ENCODE peak calls at places on chromosomes 6 and 20, in ten cellular contexts. F, P, L, U, W, E, S, Y, V and K are unnamed samples.

GRCh38 chr20:50595988-50596693 is 86.0 kb downstream of the PTPN1 start:
- DNase-seq in F (no peak), P (no peak), L (no peak), U (no peak), W (no peak), E (no peak), S (no peak), Y (no peak), V (no peak), K (no peak)

GRCh38 chr6:38432479-38432878 is 207.2 kb downstream of the BTBD9 start:
- DNase-seq in F (no peak), P (no peak), L (peak), U (no peak), W (no peak), E (no peak), S (no peak), Y (no peak), V (no peak), K (no peak)

GRCh38 chr6:72741083-72741482 is 119.2 kb downstream of the KCNQ5 start:
- DNase-seq in F (no peak), P (no peak), L (no peak), U (no peak), W (no peak), E (no peak), S (no peak), Y (no peak), V (no peak), K (no peak)

GRCh38 chr6:143410859-143411270 is 39.6 kb downstream of the ADAT2 start:
- DNase-seq in F (peak), P (no peak), L (peak), U (peak), W (no peak), E (no peak), S (no peak), Y (no peak), V (no peak), K (no peak)

GRCh38 chr6:170074435-170074834 is 216.4 kb downstream of the DLL1 start:
- DNase-seq in F (no peak), P (no peak), L (no peak), U (no peak), W (no peak), E (no peak), S (peak), Y (no peak), V (peak), K (no peak)

GRCh38 chr6:97186416-97186999 is 96.5 kb downstream of the MMS22L start:
- DNase-seq in F (peak), P (peak), L (peak), U (peak), W (peak), E (peak), S (peak), Y (peak), V (peak), K (peak)

GRCh38 chr6:38262041-38262440 is 377.7 kb downstream of the BTBD9 start:
- DNase-seq in F (peak), P (no peak), L (peak), U (peak), W (no peak), E (no peak), S (no peak), Y (no peak), V (no peak), K (no peak)

GRCh38 chr20:19531446-19531845 is 226.6 kb upstream of the RIN2 start:
- DNase-seq in F (no peak), P (no peak), L (no peak), U (no peak), W (no peak), E (no peak), S (no peak), Y (no peak), V (no peak), K (no peak)

GRCh38 chr20:57897156-57897874 is 187.5 kb upstream of the PMEPA1 start:
- DNase-seq in F (no peak), P (no peak), L (no peak), U (no peak), W (no peak), E (no peak), S (no peak), Y (no peak), V (no peak), K (no peak)

GRCh38 chr6:98669371-98669770 is 165.0 kb upstream of the POU3F2 start:
- DNase-seq in F (no peak), P (no peak), L (no peak), U (no peak), W (no peak), E (no peak), S (no peak), Y (no peak), V (no peak), K (no peak)

GRCh38 chr6:90708410-90708809 is 121.5 kb upstream of the MAP3K7 start:
- DNase-seq in F (no peak), P (no peak), L (no peak), U (no peak), W (no peak), E (no peak), S (no peak), Y (no peak), V (no peak), K (no peak)

GRCh38 chr20:45111799-45112471 is 3.0 kb downstream of the WFDC5 start:
- DNase-seq in F (no peak), P (no peak), L (no peak), U (peak), W (no peak), E (no peak), S (no peak), Y (peak), V (no peak), K (peak)

GRCh38 chr20:52251827-52252226 is 60.2 kb upstream of the ZFP64 start:
- DNase-seq in F (no peak), P (no peak), L (no peak), U (no peak), W (no peak), E (no peak), S (no peak), Y (no peak), V (no peak), K (no peak)

GRCh38 chr6:156890627-156891300 is 113.6 kb downstream of the ARID1B start:
- DNase-seq in F (peak), P (no peak), L (peak), U (peak), W (no peak), E (no peak), S (no peak), Y (no peak), V (no peak), K (no peak)

GRCh38 chr20:14633507-14633906 is 296.1 kb upstream of the FLRT3 start:
- DNase-seq in F (no peak), P (no peak), L (no peak), U (no peak), W (no peak), E (no peak), S (no peak), Y (no peak), V (no peak), K (no peak)

GRCh38 chr6:168128006-168128630 is 49.1 kb upstream of the FRMD1 start:
- DNase-seq in F (no peak), P (peak), L (no peak), U (no peak), W (no peak), E (no peak), S (peak), Y (no peak), V (no peak), K (no peak)

GRCh38 chr6:3377536-3378397 is 79.1 kb downstream of the SLC22A23 start:
- DNase-seq in F (no peak), P (no peak), L (no peak), U (no peak), W (no peak), E (no peak), S (no peak), Y (no peak), V (no peak), K (no peak)

GRCh38 chr6:102075539-102075938 is 682.0 kb downstream of the GRIK2 start:
- DNase-seq in F (peak), P (no peak), L (no peak), U (no peak), W (no peak), E (no peak), S (no peak), Y (no peak), V (no peak), K (peak)

GRCh38 chr6:161748535-161749386 is 474.9 kb upstream of the AGPAT4 start:
- DNase-seq in F (no peak), P (no peak), L (no peak), U (peak), W (peak), E (peak), S (no peak), Y (peak), V (peak), K (peak)

GRCh38 chr6:56790424-56790823 is 147.7 kb upstream of the DST start:
- DNase-seq in F (no peak), P (no peak), L (no peak), U (no peak), W (no peak), E (no peak), S (no peak), Y (no peak), V (no peak), K (no peak)

GRCh38 chr6:143268439-143268838 is 182.1 kb downstream of the ADAT2 start:
- DNase-seq in F (no peak), P (no peak), L (no peak), U (no peak), W (no peak), E (no peak), S (no peak), Y (no peak), V (no peak), K (no peak)

GRCh38 chr6:32085759-32086458 is 23.2 kb downstream of the TNXB start:
- DNase-seq in F (no peak), P (peak), L (no peak), U (no peak), W (no peak), E (no peak), S (no peak), Y (peak), V (no peak), K (no peak)

GRCh38 chr20:37158248-37158647 is 20.9 kb upstream of the RPN2 start:
- DNase-seq in F (no peak), P (no peak), L (no peak), U (no peak), W (no peak), E (no peak), S (no peak), Y (no peak), V (no peak), K (no peak)

GRCh38 chr6:136991614-136992013 is 53.2 kb downstream of the IL20RA start:
- DNase-seq in F (no peak), P (no peak), L (no peak), U (no peak), W (no peak), E (no peak), S (no peak), Y (peak), V (no peak), K (no peak)

GRCh38 chr6:130632897-130633296 is 194.3 kb upstream of the SMLR1 start:
- DNase-seq in F (no peak), P (no peak), L (no peak), U (no peak), W (no peak), E (no peak), S (no peak), Y (no peak), V (no peak), K (no peak)

GRCh38 chr20:34680586-34680985 is 3.7 kb upstream of the PIGU start:
- DNase-seq in F (peak), P (no peak), L (peak), U (peak), W (no peak), E (no peak), S (no peak), Y (peak), V (no peak), K (no peak)

GRCh38 chr6:170093658-170094596 is 197.0 kb downstream of the DLL1 start:
- DNase-seq in F (no peak), P (no peak), L (no peak), U (no peak), W (no peak), E (no peak), S (peak), Y (no peak), V (no peak), K (no peak)

GRCh38 chr6:33410711-33411631 is at the start of gene PHF1:
- DNase-seq in F (peak), P (no peak), L (peak), U (peak), W (peak), E (no peak), S (no peak), Y (no peak), V (peak), K (no peak)
- TF ChIP-seq CTCF in F (no peak), P (peak), L (no peak), U (no peak), W (no peak), E (no peak), S (no peak), Y (no peak), V (no peak), K (no peak)

GRCh38 chr6:14763616-14764015 is 482.3 kb upstream of the JARID2 start:
- DNase-seq in F (no peak), P (no peak), L (no peak), U (no peak), W (no peak), E (no peak), S (no peak), Y (no peak), V (no peak), K (no peak)

GRCh38 chr6:14765753-14766152 is 480.1 kb upstream of the JARID2 start:
- DNase-seq in F (no peak), P (no peak), L (no peak), U (no peak), W (no peak), E (no peak), S (no peak), Y (peak), V (no peak), K (no peak)

GRCh38 chr6:14765106-14765505 is 480.8 kb upstream of the JARID2 start:
- DNase-seq in F (peak), P (no peak), L (peak), U (peak), W (no peak), E (no peak), S (no peak), Y (peak), V (no peak), K (no peak)

GRCh38 chr6:14762077-14762476 is 483.8 kb upstream of the JARID2 start:
- DNase-seq in F (no peak), P (no peak), L (no peak), U (no peak), W (no peak), E (no peak), S (no peak), Y (no peak), V (no peak), K (no peak)

DNA sequence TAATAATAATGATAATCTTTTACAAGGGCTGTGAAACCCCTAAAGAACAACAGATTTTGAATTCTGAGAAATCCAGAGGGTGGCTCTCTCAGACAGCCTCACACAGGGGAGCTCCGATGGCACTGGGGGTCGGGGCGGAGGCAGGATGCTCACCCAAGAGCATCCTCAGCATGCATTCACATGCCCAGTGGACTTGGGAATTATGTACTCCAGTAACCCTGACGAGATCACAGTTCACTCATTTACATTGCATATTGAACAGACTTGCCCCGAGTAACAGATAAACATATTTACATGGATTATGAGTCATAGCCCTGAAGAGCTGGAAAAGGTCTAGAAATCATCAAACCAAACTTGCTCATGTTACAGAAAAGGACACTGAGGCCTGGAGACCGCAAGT is 482.7 kb upstream of the JARID2 start:
- DNase-seq in F (peak), P (no peak), L (peak), U (peak), W (no peak), E (no peak), S (no peak), Y (no peak), V (no peak), K (no peak)
- TF ChIP-seq CTCF in F (no peak), P (no peak), L (no peak), U (no peak), W (no peak), E (no peak), S (no peak), Y (no peak), V (no peak), K (no peak)

DNA sequence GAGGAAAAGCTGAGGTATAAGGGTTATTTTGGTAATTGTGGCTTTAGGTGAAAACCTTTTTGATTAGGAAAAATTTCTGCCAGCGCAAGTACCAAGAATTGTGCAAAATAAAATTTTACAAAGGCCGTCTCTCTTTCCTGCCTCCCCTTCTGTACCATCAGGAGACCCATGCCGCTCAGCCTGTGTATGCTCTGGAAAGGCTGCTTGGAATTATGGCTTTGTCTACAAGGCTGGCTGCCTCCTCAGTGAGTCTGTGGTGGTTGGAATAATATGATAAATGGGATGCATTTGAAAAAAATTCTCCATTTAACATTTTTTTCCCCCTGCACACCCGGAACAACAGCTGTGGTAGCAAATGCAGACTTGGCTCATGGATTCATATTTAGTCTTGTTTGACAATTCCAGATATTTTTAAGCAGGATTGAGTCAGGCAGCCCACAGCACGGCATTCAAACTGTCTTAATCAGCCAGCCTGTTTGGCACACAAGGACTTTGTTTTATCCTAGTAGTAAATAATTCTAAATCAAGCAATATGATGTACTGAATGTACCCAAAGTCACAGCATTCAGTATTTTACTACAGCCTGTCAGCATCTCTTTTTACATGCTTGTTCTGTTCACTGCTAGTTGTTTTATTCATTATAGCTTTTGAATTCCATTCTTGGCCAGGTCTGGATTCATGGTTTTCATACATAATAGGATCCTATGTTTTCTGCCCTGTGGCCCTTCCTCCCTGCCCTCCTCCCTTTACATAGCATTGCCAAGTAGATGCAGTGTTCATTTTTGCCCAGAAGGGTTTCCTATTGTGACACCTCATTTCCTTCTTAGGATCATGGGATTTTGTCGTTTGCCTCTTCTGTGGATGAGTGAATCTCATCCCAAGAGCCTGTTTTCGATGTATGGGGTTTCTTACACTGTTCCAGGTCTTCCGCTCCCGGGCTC is 68.0 kb downstream of the LRRC1 start:
- DNase-seq in F (peak), P (no peak), L (peak), U (peak), W (no peak), E (no peak), S (no peak), Y (no peak), V (peak), K (no peak)
- TF ChIP-seq CTCF in F (peak), P (no peak), L (no peak), U (no peak), W (no peak), E (no peak), S (no peak), Y (no peak), V (no peak), K (no peak)

GRCh38 chr6:127587875-127588274 is 10.9 kb downstream of the C6orf58 start:
- DNase-seq in F (no peak), P (no peak), L (no peak), U (no peak), W (no peak), E (no peak), S (no peak), Y (no peak), V (no peak), K (no peak)
- TF ChIP-seq CTCF in F (no peak), P (no peak), L (no peak), U (no peak), W (no peak), E (no peak), S (no peak), Y (no peak), V (no peak), K (no peak)

GRCh38 chr20:63101781-63102719 is 95.3 kb upstream of the BHLHE23 start:
- DNase-seq in F (peak), P (peak), L (peak), U (peak), W (no peak), E (peak), S (peak), Y (no peak), V (peak), K (no peak)
- TF ChIP-seq CTCF in F (no peak), P (no peak), L (no peak), U (no peak), W (no peak), E (no peak), S (no peak), Y (no peak), V (no peak), K (no peak)

DNA sequence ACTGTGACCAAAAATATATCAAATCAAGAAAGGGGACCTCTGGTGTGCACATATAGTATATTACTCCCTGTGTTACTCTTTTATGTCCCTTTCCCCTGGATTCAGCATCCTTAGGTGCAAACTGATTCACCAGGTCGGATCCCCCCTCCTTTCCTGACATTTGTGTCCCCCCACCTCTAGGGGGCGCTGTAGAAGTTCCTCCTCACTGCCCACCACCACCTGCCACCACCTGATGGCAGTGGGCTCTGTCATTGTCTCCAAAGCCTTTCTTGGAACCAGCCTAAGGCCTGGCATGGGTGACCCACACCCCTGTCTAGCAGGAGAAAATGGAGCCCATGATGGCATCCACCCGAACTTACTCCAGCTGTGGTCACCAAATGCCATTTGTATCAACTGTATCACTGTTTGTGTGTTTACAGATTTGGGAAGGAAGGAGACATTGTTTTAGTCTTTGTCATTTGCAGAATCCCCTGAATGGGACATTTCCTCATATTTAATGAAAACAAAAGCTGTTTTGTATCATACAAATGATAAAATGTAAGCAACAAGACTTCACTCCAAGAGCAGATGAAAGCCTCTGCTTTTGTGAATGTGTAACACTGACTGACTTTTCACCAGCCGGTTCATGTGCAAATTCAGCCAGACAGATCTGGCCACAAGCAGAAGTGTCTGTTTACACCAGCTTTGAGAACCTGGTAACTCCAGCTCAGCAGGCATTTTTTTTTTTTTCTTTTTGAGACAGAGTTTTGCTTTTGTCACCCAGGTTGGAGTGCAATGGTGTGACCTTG is 66.2 kb downstream of the ARMC2 start:
- DNase-seq in F (peak), P (no peak), L (no peak), U (peak), W (peak), E (peak), S (no peak), Y (peak), V (no peak), K (peak)
- TF ChIP-seq CTCF in F (peak), P (no peak), L (peak), U (peak), W (peak), E (peak), S (peak), Y (peak), V (no peak), K (peak)